ENCODE peak calls at places on chromosomes 2 and 18, in nine cellular contexts. One of them, this sample, is unnamed.

GRCh38 chr2:43724728-43725526 is 48.7 kb upstream of the C1GALT1C1L start:
- DNase-seq in left ventricle myocardium inferior: no peak
- DNase-seq in stimulated activated CD4-positive, alpha-beta T cell treated with anti-CD3 and anti-CD28 coated beads, Interleukin-4, amount 100 ng/mL, for 4 hours: no peak
- DNase-seq in ELF-1: peak; percentile 44
- DNase-seq in skeletal muscle cell: no peak
- DNase-seq in SW480: no peak
- DNase-seq in neural crest cell: no peak
- DNase-seq in AG04450: no peak
- DNase-seq in SJSA1: no peak
- DNase-seq in this sample: peak; percentile 14

GRCh38 chr2:126880825-126881224 is 17.9 kb upstream of the TEX51 start:
- DNase-seq in left ventricle myocardium inferior: no peak
- DNase-seq in AG04450: no peak
- DNase-seq in stimulated activated CD4-positive, alpha-beta T cell treated with anti-CD3 and anti-CD28 coated beads, Interleukin-4, amount 100 ng/mL, for 4 hours: no peak
- DNase-seq in ELF-1: no peak
- DNase-seq in neural crest cell: no peak
- DNase-seq in skeletal muscle cell: no peak
- DNase-seq in SW480: no peak
- DNase-seq in SJSA1: no peak
- DNase-seq in this sample: no peak

GRCh38 chr2:152034257-152034801 is 64.5 kb downstream of the CACNB4 start:
- DNase-seq in AG04450: no peak
- DNase-seq in neural crest cell: no peak
- DNase-seq in ELF-1: no peak
- DNase-seq in stimulated activated CD4-positive, alpha-beta T cell treated with anti-CD3 and anti-CD28 coated beads, Interleukin-4, amount 100 ng/mL, for 4 hours: no peak
- DNase-seq in skeletal muscle cell: no peak
- DNase-seq in SW480: no peak
- DNase-seq in SJSA1: no peak
- DNase-seq in left ventricle myocardium inferior: no peak
- DNase-seq in this sample: no peak

GRCh38 chr2:85053802-85054201 is 79.4 kb upstream of the TCF7L1 start:
- DNase-seq in ELF-1: peak; percentile 56
- DNase-seq in SJSA1: peak; percentile 33
- DNase-seq in left ventricle myocardium inferior: no peak
- DNase-seq in skeletal muscle cell: no peak
- DNase-seq in neural crest cell: no peak
- DNase-seq in SW480: peak; percentile 99
- DNase-seq in stimulated activated CD4-positive, alpha-beta T cell treated with anti-CD3 and anti-CD28 coated beads, Interleukin-4, amount 100 ng/mL, for 4 hours: no peak
- DNase-seq in AG04450: no peak
- DNase-seq in this sample: no peak

GRCh38 chr2:118975133-118975532 is 33.1 kb downstream of the MARCO start:
- DNase-seq in stimulated activated CD4-positive, alpha-beta T cell treated with anti-CD3 and anti-CD28 coated beads, Interleukin-4, amount 100 ng/mL, for 4 hours: no peak
- DNase-seq in ELF-1: no peak
- DNase-seq in SJSA1: no peak
- DNase-seq in AG04450: no peak
- DNase-seq in left ventricle myocardium inferior: no peak
- DNase-seq in skeletal muscle cell: no peak
- DNase-seq in neural crest cell: no peak
- DNase-seq in SW480: no peak
- DNase-seq in this sample: peak; percentile 11

GRCh38 chr2:33491685-33492084 is 15.2 kb downstream of the RASGRP3 start:
- DNase-seq in ELF-1: peak; percentile 31
- DNase-seq in skeletal muscle cell: no peak
- DNase-seq in left ventricle myocardium inferior: no peak
- DNase-seq in SJSA1: no peak
- DNase-seq in AG04450: no peak
- DNase-seq in neural crest cell: no peak
- DNase-seq in SW480: no peak
- DNase-seq in stimulated activated CD4-positive, alpha-beta T cell treated with anti-CD3 and anti-CD28 coated beads, Interleukin-4, amount 100 ng/mL, for 4 hours: no peak
- DNase-seq in this sample: peak; percentile 61

GRCh38 chr2:207473203-207473865 is 56.4 kb upstream of the CREB1 start:
- DNase-seq in left ventricle myocardium inferior: no peak
- DNase-seq in AG04450: peak; percentile 65
- DNase-seq in SW480: peak; percentile 35
- DNase-seq in skeletal muscle cell: peak; percentile 70
- DNase-seq in stimulated activated CD4-positive, alpha-beta T cell treated with anti-CD3 and anti-CD28 coated beads, Interleukin-4, amount 100 ng/mL, for 4 hours: peak; percentile 6
- DNase-seq in SJSA1: peak; percentile 70
- DNase-seq in neural crest cell: peak; percentile 22
- DNase-seq in ELF-1: peak; percentile 60
- DNase-seq in this sample: peak; percentile 96

GRCh38 chr2:177808984-177809809 is 263.4 kb downstream of the PDE11A start:
- DNase-seq in ELF-1: no peak
- DNase-seq in SJSA1: no peak
- DNase-seq in left ventricle myocardium inferior: no peak
- DNase-seq in SW480: no peak
- DNase-seq in stimulated activated CD4-positive, alpha-beta T cell treated with anti-CD3 and anti-CD28 coated beads, Interleukin-4, amount 100 ng/mL, for 4 hours: no peak
- DNase-seq in skeletal muscle cell: no peak
- DNase-seq in AG04450: no peak
- DNase-seq in neural crest cell: no peak
- DNase-seq in this sample: no peak

GRCh38 chr2:65436825-65437221 is 4.4 kb upstream of the SPRED2 start:
- DNase-seq in ELF-1: no peak
- DNase-seq in SW480: no peak
- DNase-seq in skeletal muscle cell: no peak
- DNase-seq in SJSA1: no peak
- DNase-seq in neural crest cell: no peak
- DNase-seq in stimulated activated CD4-positive, alpha-beta T cell treated with anti-CD3 and anti-CD28 coated beads, Interleukin-4, amount 100 ng/mL, for 4 hours: no peak
- DNase-seq in AG04450: no peak
- DNase-seq in left ventricle myocardium inferior: no peak
- DNase-seq in this sample: no peak

GRCh38 chr2:229715895-229716507 is 1.6 kb upstream of the DNER start:
- DNase-seq in neural crest cell: peak; percentile 21
- DNase-seq in SW480: peak; percentile 53
- DNase-seq in stimulated activated CD4-positive, alpha-beta T cell treated with anti-CD3 and anti-CD28 coated beads, Interleukin-4, amount 100 ng/mL, for 4 hours: peak; percentile 6
- DNase-seq in skeletal muscle cell: no peak
- DNase-seq in AG04450: no peak
- DNase-seq in ELF-1: peak; percentile 15
- DNase-seq in SJSA1: no peak
- DNase-seq in left ventricle myocardium inferior: no peak
- DNase-seq in this sample: peak; percentile 83

GRCh38 chr18:53757346-53757745 is 467.1 kb downstream of the MBD2 start:
- DNase-seq in stimulated activated CD4-positive, alpha-beta T cell treated with anti-CD3 and anti-CD28 coated beads, Interleukin-4, amount 100 ng/mL, for 4 hours: no peak
- DNase-seq in neural crest cell: no peak
- DNase-seq in skeletal muscle cell: no peak
- DNase-seq in left ventricle myocardium inferior: no peak
- DNase-seq in AG04450: no peak
- DNase-seq in SJSA1: peak; percentile 36
- DNase-seq in SW480: no peak
- DNase-seq in ELF-1: no peak
- DNase-seq in this sample: no peak

GRCh38 chr2:128594953-128595677 is 276.4 kb upstream of the HS6ST1 start:
- DNase-seq in SW480: no peak
- DNase-seq in AG04450: no peak
- DNase-seq in left ventricle myocardium inferior: no peak
- DNase-seq in ELF-1: no peak
- DNase-seq in skeletal muscle cell: no peak
- DNase-seq in SJSA1: no peak
- DNase-seq in neural crest cell: no peak
- DNase-seq in stimulated activated CD4-positive, alpha-beta T cell treated with anti-CD3 and anti-CD28 coated beads, Interleukin-4, amount 100 ng/mL, for 4 hours: no peak
- DNase-seq in this sample: peak; percentile 59

GRCh38 chr2:12725238-12726187 is 8.8 kb downstream of the TRIB2 start:
- DNase-seq in left ventricle myocardium inferior: no peak
- DNase-seq in AG04450: no peak
- DNase-seq in SW480: no peak
- DNase-seq in stimulated activated CD4-positive, alpha-beta T cell treated with anti-CD3 and anti-CD28 coated beads, Interleukin-4, amount 100 ng/mL, for 4 hours: no peak
- DNase-seq in skeletal muscle cell: no peak
- DNase-seq in ELF-1: no peak
- DNase-seq in SJSA1: no peak
- DNase-seq in neural crest cell: no peak
- DNase-seq in this sample: peak; percentile 51

GRCh38 chr2:171788316-171788993 is 101.2 kb downstream of the DYNC1I2 start:
- DNase-seq in neural crest cell: no peak
- DNase-seq in ELF-1: peak; percentile 50
- DNase-seq in skeletal muscle cell: no peak
- DNase-seq in left ventricle myocardium inferior: no peak
- DNase-seq in SJSA1: no peak
- DNase-seq in SW480: no peak
- DNase-seq in stimulated activated CD4-positive, alpha-beta T cell treated with anti-CD3 and anti-CD28 coated beads, Interleukin-4, amount 100 ng/mL, for 4 hours: no peak
- DNase-seq in AG04450: no peak
- DNase-seq in this sample: no peak

GRCh38 chr2:27920148-27920885 is 29.8 kb downstream of the BABAM2 start:
- DNase-seq in stimulated activated CD4-positive, alpha-beta T cell treated with anti-CD3 and anti-CD28 coated beads, Interleukin-4, amount 100 ng/mL, for 4 hours: no peak
- DNase-seq in AG04450: no peak
- DNase-seq in ELF-1: no peak
- DNase-seq in SW480: no peak
- DNase-seq in left ventricle myocardium inferior: no peak
- DNase-seq in SJSA1: no peak
- DNase-seq in neural crest cell: no peak
- DNase-seq in skeletal muscle cell: peak; percentile 40
- DNase-seq in this sample: peak; percentile 24

GRCh38 chr2:138537170-138537915 is 35.8 kb downstream of the SPOPL start:
- DNase-seq in SJSA1: no peak
- DNase-seq in ELF-1: no peak
- DNase-seq in SW480: no peak
- DNase-seq in stimulated activated CD4-positive, alpha-beta T cell treated with anti-CD3 and anti-CD28 coated beads, Interleukin-4, amount 100 ng/mL, for 4 hours: no peak
- DNase-seq in skeletal muscle cell: no peak
- DNase-seq in neural crest cell: no peak
- DNase-seq in left ventricle myocardium inferior: no peak
- DNase-seq in AG04450: no peak
- DNase-seq in this sample: no peak

GRCh38 chr2:199163901-199164300 is 293.8 kb downstream of the SATB2 start:
- DNase-seq in ELF-1: no peak
- DNase-seq in SW480: no peak
- DNase-seq in stimulated activated CD4-positive, alpha-beta T cell treated with anti-CD3 and anti-CD28 coated beads, Interleukin-4, amount 100 ng/mL, for 4 hours: no peak
- DNase-seq in SJSA1: no peak
- DNase-seq in left ventricle myocardium inferior: no peak
- DNase-seq in neural crest cell: no peak
- DNase-seq in AG04450: no peak
- DNase-seq in skeletal muscle cell: no peak
- DNase-seq in this sample: peak; percentile 47

GRCh38 chr2:207385076-207385475 is 144.7 kb upstream of the CREB1 start:
- DNase-seq in left ventricle myocardium inferior: no peak
- DNase-seq in ELF-1: no peak
- DNase-seq in neural crest cell: no peak
- DNase-seq in SJSA1: no peak
- DNase-seq in stimulated activated CD4-positive, alpha-beta T cell treated with anti-CD3 and anti-CD28 coated beads, Interleukin-4, amount 100 ng/mL, for 4 hours: no peak
- DNase-seq in SW480: no peak
- DNase-seq in AG04450: no peak
- DNase-seq in skeletal muscle cell: no peak
- DNase-seq in this sample: no peak

GRCh38 chr2:193101591-193101990 is 906.9 kb upstream of the TMEFF2 start:
- DNase-seq in left ventricle myocardium inferior: no peak
- DNase-seq in AG04450: no peak
- DNase-seq in stimulated activated CD4-positive, alpha-beta T cell treated with anti-CD3 and anti-CD28 coated beads, Interleukin-4, amount 100 ng/mL, for 4 hours: no peak
- DNase-seq in neural crest cell: no peak
- DNase-seq in SW480: no peak
- DNase-seq in ELF-1: no peak
- DNase-seq in SJSA1: no peak
- DNase-seq in skeletal muscle cell: no peak
- DNase-seq in this sample: no peak

GRCh38 chr2:113039158-113039557 is 13.5 kb downstream of the IL36B start:
- DNase-seq in SW480: no peak
- DNase-seq in SJSA1: no peak
- DNase-seq in skeletal muscle cell: no peak
- DNase-seq in neural crest cell: no peak
- DNase-seq in left ventricle myocardium inferior: no peak
- DNase-seq in ELF-1: no peak
- DNase-seq in AG04450: no peak
- DNase-seq in stimulated activated CD4-positive, alpha-beta T cell treated with anti-CD3 and anti-CD28 coated beads, Interleukin-4, amount 100 ng/mL, for 4 hours: no peak
- DNase-seq in this sample: no peak

GRCh38 chr2:23954325-23955014 is 14.2 kb downstream of the UBXN2A start:
- DNase-seq in ELF-1: no peak
- DNase-seq in stimulated activated CD4-positive, alpha-beta T cell treated with anti-CD3 and anti-CD28 coated beads, Interleukin-4, amount 100 ng/mL, for 4 hours: no peak
- DNase-seq in SJSA1: no peak
- DNase-seq in skeletal muscle cell: no peak
- DNase-seq in SW480: no peak
- DNase-seq in AG04450: no peak
- DNase-seq in neural crest cell: no peak
- DNase-seq in left ventricle myocardium inferior: no peak
- DNase-seq in this sample: no peak

GRCh38 chr2:234425923-234426603 is 70.8 kb downstream of the ARL4C start:
- DNase-seq in AG04450: no peak
- DNase-seq in stimulated activated CD4-positive, alpha-beta T cell treated with anti-CD3 and anti-CD28 coated beads, Interleukin-4, amount 100 ng/mL, for 4 hours: no peak
- DNase-seq in SW480: peak; percentile 73
- DNase-seq in ELF-1: peak; percentile 11
- DNase-seq in skeletal muscle cell: no peak
- DNase-seq in SJSA1: no peak
- DNase-seq in neural crest cell: no peak
- DNase-seq in left ventricle myocardium inferior: no peak
- DNase-seq in this sample: no peak

GRCh38 chr2:177666408-177666807 is 273.8 kb downstream of the AGPS start:
- DNase-seq in skeletal muscle cell: peak; percentile 28
- DNase-seq in stimulated activated CD4-positive, alpha-beta T cell treated with anti-CD3 and anti-CD28 coated beads, Interleukin-4, amount 100 ng/mL, for 4 hours: no peak
- DNase-seq in left ventricle myocardium inferior: no peak
- DNase-seq in SJSA1: peak; percentile 25
- DNase-seq in ELF-1: no peak
- DNase-seq in SW480: peak; percentile 14
- DNase-seq in neural crest cell: no peak
- DNase-seq in AG04450: no peak
- DNase-seq in this sample: no peak

GRCh38 chr2:9715238-9715637 is 84.4 kb upstream of the YWHAQ start:
- DNase-seq in SJSA1: no peak
- DNase-seq in left ventricle myocardium inferior: no peak
- DNase-seq in stimulated activated CD4-positive, alpha-beta T cell treated with anti-CD3 and anti-CD28 coated beads, Interleukin-4, amount 100 ng/mL, for 4 hours: no peak
- DNase-seq in ELF-1: no peak
- DNase-seq in skeletal muscle cell: no peak
- DNase-seq in SW480: no peak
- DNase-seq in neural crest cell: no peak
- DNase-seq in AG04450: no peak
- DNase-seq in this sample: no peak

GRCh38 chr2:45708501-45708900 is 57.0 kb downstream of the PRKCE start:
- DNase-seq in AG04450: no peak
- DNase-seq in stimulated activated CD4-positive, alpha-beta T cell treated with anti-CD3 and anti-CD28 coated beads, Interleukin-4, amount 100 ng/mL, for 4 hours: no peak
- DNase-seq in SJSA1: no peak
- DNase-seq in SW480: no peak
- DNase-seq in skeletal muscle cell: no peak
- DNase-seq in neural crest cell: no peak
- DNase-seq in ELF-1: no peak
- DNase-seq in left ventricle myocardium inferior: no peak
- DNase-seq in this sample: no peak

GRCh38 chr18:10878703-10879102 is 270.7 kb downstream of the PIEZO2 start:
- DNase-seq in ELF-1: no peak
- DNase-seq in AG04450: no peak
- DNase-seq in left ventricle myocardium inferior: no peak
- DNase-seq in SJSA1: no peak
- DNase-seq in skeletal muscle cell: no peak
- DNase-seq in SW480: no peak
- DNase-seq in stimulated activated CD4-positive, alpha-beta T cell treated with anti-CD3 and anti-CD28 coated beads, Interleukin-4, amount 100 ng/mL, for 4 hours: no peak
- DNase-seq in neural crest cell: no peak
- DNase-seq in this sample: no peak

GRCh38 chr18:9951022-9951859 is 37.4 kb downstream of the VAPA start:
- DNase-seq in neural crest cell: no peak
- DNase-seq in AG04450: peak; percentile 43
- DNase-seq in skeletal muscle cell: peak; percentile 43
- DNase-seq in left ventricle myocardium inferior: no peak
- DNase-seq in SJSA1: peak; percentile 50
- DNase-seq in ELF-1: peak; percentile 57
- DNase-seq in SW480: peak; percentile 53
- DNase-seq in stimulated activated CD4-positive, alpha-beta T cell treated with anti-CD3 and anti-CD28 coated beads, Interleukin-4, amount 100 ng/mL, for 4 hours: no peak
- DNase-seq in this sample: peak; percentile 72

GRCh38 chr2:120920438-120920814 is 184.8 kb downstream of the GLI2 start:
- DNase-seq in neural crest cell: no peak
- DNase-seq in ELF-1: no peak
- DNase-seq in AG04450: no peak
- DNase-seq in SJSA1: no peak
- DNase-seq in SW480: no peak
- DNase-seq in skeletal muscle cell: no peak
- DNase-seq in left ventricle myocardium inferior: no peak
- DNase-seq in stimulated activated CD4-positive, alpha-beta T cell treated with anti-CD3 and anti-CD28 coated beads, Interleukin-4, amount 100 ng/mL, for 4 hours: no peak
- DNase-seq in this sample: no peak

GRCh38 chr2:24084386-24085375 is at the start of gene TP53I3:
- DNase-seq in neural crest cell: peak; percentile 96
- DNase-seq in SW480: peak; percentile 94
- DNase-seq in SJSA1: peak; percentile 97
- DNase-seq in AG04450: peak; percentile 74
- DNase-seq in stimulated activated CD4-positive, alpha-beta T cell treated with anti-CD3 and anti-CD28 coated beads, Interleukin-4, amount 100 ng/mL, for 4 hours: peak; percentile 83
- DNase-seq in ELF-1: peak; percentile 98
- DNase-seq in skeletal muscle cell: peak; percentile 57
- DNase-seq in left ventricle myocardium inferior: peak; percentile 90
- DNase-seq in this sample: peak; percentile 96

GRCh38 chr18:5369513-5369912 is 74.0 kb upstream of the ZBTB14 start:
- DNase-seq in neural crest cell: no peak
- DNase-seq in SJSA1: no peak
- DNase-seq in skeletal muscle cell: no peak
- DNase-seq in stimulated activated CD4-positive, alpha-beta T cell treated with anti-CD3 and anti-CD28 coated beads, Interleukin-4, amount 100 ng/mL, for 4 hours: no peak
- DNase-seq in ELF-1: no peak
- DNase-seq in SW480: no peak
- DNase-seq in AG04450: no peak
- DNase-seq in left ventricle myocardium inferior: no peak
- DNase-seq in this sample: no peak

GRCh38 chr2:145091011-145091744 is 571.3 kb upstream of the ZEB2 start:
- DNase-seq in AG04450: no peak
- DNase-seq in skeletal muscle cell: no peak
- DNase-seq in neural crest cell: no peak
- DNase-seq in stimulated activated CD4-positive, alpha-beta T cell treated with anti-CD3 and anti-CD28 coated beads, Interleukin-4, amount 100 ng/mL, for 4 hours: no peak
- DNase-seq in SJSA1: no peak
- DNase-seq in ELF-1: no peak
- DNase-seq in SW480: no peak
- DNase-seq in left ventricle myocardium inferior: no peak
- DNase-seq in this sample: no peak